ENCODE peak calls at places on chromosome 12, in seven cellular contexts. One of them, this sample, is unnamed.

GRCh38 chr12:12585115-12585862 is 22.6 kb upstream of the DUSP16 start:
- DNase-seq in mammary epithelial cell: peak
- DNase-seq in MCF 10A: peak
- DNase-seq in brain microvascular endothelial cell: no peak
- DNase-seq in neural crest cell: no peak
- DNase-seq in esophagus squamous epithelium: no peak
- DNase-seq in pancreas: no peak
- DNase-seq in this sample: peak

GRCh38 chr12:116277393-116278258 is at the start of gene MED13L:
- DNase-seq in mammary epithelial cell: peak
- DNase-seq in MCF 10A: peak
- DNase-seq in pancreas: peak
- DNase-seq in brain microvascular endothelial cell: peak
- DNase-seq in neural crest cell: peak
- DNase-seq in esophagus squamous epithelium: peak
- DNase-seq in this sample: peak

GRCh38 chr12:18798445-18799139 is 60.7 kb downstream of the CAPZA3 start:
- DNase-seq in mammary epithelial cell: no peak
- DNase-seq in pancreas: no peak
- DNase-seq in MCF 10A: no peak
- DNase-seq in neural crest cell: no peak
- DNase-seq in brain microvascular endothelial cell: no peak
- DNase-seq in esophagus squamous epithelium: no peak
- DNase-seq in this sample: peak

GRCh38 chr12:79194595-79194994 is 330.0 kb downstream of the SYT1 start:
- DNase-seq in mammary epithelial cell: peak
- DNase-seq in MCF 10A: no peak
- DNase-seq in brain microvascular endothelial cell: no peak
- DNase-seq in neural crest cell: no peak
- DNase-seq in pancreas: no peak
- DNase-seq in esophagus squamous epithelium: no peak
- DNase-seq in this sample: no peak

GRCh38 chr12:109510196-109510595 is 32.8 kb downstream of the UBE3B start:
- DNase-seq in pancreas: no peak
- DNase-seq in mammary epithelial cell: no peak
- DNase-seq in esophagus squamous epithelium: no peak
- DNase-seq in brain microvascular endothelial cell: no peak
- DNase-seq in neural crest cell: no peak
- DNase-seq in MCF 10A: no peak
- DNase-seq in this sample: no peak

GRCh38 chr12:11693626-11694025 is 44.2 kb downstream of the ETV6 start:
- DNase-seq in brain microvascular endothelial cell: no peak
- DNase-seq in mammary epithelial cell: no peak
- DNase-seq in esophagus squamous epithelium: no peak
- DNase-seq in pancreas: no peak
- DNase-seq in neural crest cell: no peak
- DNase-seq in MCF 10A: no peak
- DNase-seq in this sample: no peak

GRCh38 chr12:103745962-103746361 is 95.1 kb downstream of the NT5DC3 start:
- DNase-seq in neural crest cell: no peak
- DNase-seq in pancreas: no peak
- DNase-seq in MCF 10A: no peak
- DNase-seq in esophagus squamous epithelium: no peak
- DNase-seq in brain microvascular endothelial cell: no peak
- DNase-seq in mammary epithelial cell: no peak
- DNase-seq in this sample: no peak

GRCh38 chr12:86711716-86712115 is 455.5 kb upstream of the MGAT4C start:
- DNase-seq in esophagus squamous epithelium: no peak
- DNase-seq in brain microvascular endothelial cell: no peak
- DNase-seq in pancreas: no peak
- DNase-seq in neural crest cell: no peak
- DNase-seq in MCF 10A: no peak
- DNase-seq in mammary epithelial cell: no peak
- DNase-seq in this sample: no peak

GRCh38 chr12:120356567-120357030 is 12.4 kb downstream of the MSI1 start:
- DNase-seq in esophagus squamous epithelium: no peak
- DNase-seq in MCF 10A: peak
- DNase-seq in mammary epithelial cell: peak
- DNase-seq in brain microvascular endothelial cell: peak
- DNase-seq in neural crest cell: peak
- DNase-seq in pancreas: peak
- DNase-seq in this sample: peak

GRCh38 chr12:94098466-94098865 is 49.9 kb upstream of the PLXNC1 start:
- DNase-seq in brain microvascular endothelial cell: peak
- DNase-seq in MCF 10A: peak
- DNase-seq in neural crest cell: no peak
- DNase-seq in mammary epithelial cell: peak
- DNase-seq in pancreas: no peak
- DNase-seq in esophagus squamous epithelium: no peak
- DNase-seq in this sample: peak

GRCh38 chr12:105318651-105319483 is 11.6 kb upstream of the C12orf75 start:
- DNase-seq in MCF 10A: no peak
- DNase-seq in esophagus squamous epithelium: no peak
- DNase-seq in brain microvascular endothelial cell: no peak
- DNase-seq in neural crest cell: no peak
- DNase-seq in mammary epithelial cell: no peak
- DNase-seq in pancreas: no peak
- DNase-seq in this sample: no peak

GRCh38 chr12:105317453-105317852 is 13.0 kb upstream of the C12orf75 start:
- DNase-seq in mammary epithelial cell: peak
- DNase-seq in neural crest cell: no peak
- DNase-seq in esophagus squamous epithelium: no peak
- DNase-seq in brain microvascular endothelial cell: peak
- DNase-seq in pancreas: no peak
- DNase-seq in MCF 10A: no peak
- DNase-seq in this sample: peak

GRCh38 chr12:105317942-105318614 is 12.4 kb upstream of the C12orf75 start:
- DNase-seq in neural crest cell: no peak
- DNase-seq in MCF 10A: no peak
- DNase-seq in mammary epithelial cell: no peak
- DNase-seq in pancreas: no peak
- DNase-seq in esophagus squamous epithelium: no peak
- DNase-seq in brain microvascular endothelial cell: no peak
- DNase-seq in this sample: peak

GRCh38 chr12:105321125-105321524 is 9.4 kb upstream of the C12orf75 start:
- DNase-seq in mammary epithelial cell: no peak
- DNase-seq in neural crest cell: no peak
- DNase-seq in brain microvascular endothelial cell: no peak
- DNase-seq in esophagus squamous epithelium: no peak
- DNase-seq in pancreas: no peak
- DNase-seq in MCF 10A: no peak
- DNase-seq in this sample: no peak

GRCh38 chr12:105319691-105320209 is 10.7 kb upstream of the C12orf75 start:
- DNase-seq in mammary epithelial cell: no peak
- DNase-seq in pancreas: no peak
- DNase-seq in brain microvascular endothelial cell: no peak
- DNase-seq in esophagus squamous epithelium: no peak
- DNase-seq in neural crest cell: no peak
- DNase-seq in MCF 10A: no peak
- DNase-seq in this sample: no peak
- TF ChIP-seq CTCF in mammary epithelial cell: no peak
- TF ChIP-seq CTCF in pancreas: no peak
- TF ChIP-seq CTCF in brain microvascular endothelial cell: no peak
- TF ChIP-seq CTCF in esophagus squamous epithelium: no peak
- TF ChIP-seq CTCF in neural crest cell: no peak
- TF ChIP-seq CTCF in MCF 10A: no peak
- TF ChIP-seq CTCF in this sample: no peak

GRCh38 chr12:67989184-67989965 is at the start of gene IFNG-AS1:
- DNase-seq in MCF 10A: no peak
- DNase-seq in pancreas: no peak
- DNase-seq in mammary epithelial cell: no peak
- DNase-seq in neural crest cell: no peak
- DNase-seq in brain microvascular endothelial cell: no peak
- DNase-seq in esophagus squamous epithelium: no peak
- DNase-seq in this sample: no peak
- TF ChIP-seq CTCF in MCF 10A: no peak
- TF ChIP-seq CTCF in pancreas: no peak
- TF ChIP-seq CTCF in mammary epithelial cell: no peak
- TF ChIP-seq CTCF in neural crest cell: no peak
- TF ChIP-seq CTCF in brain microvascular endothelial cell: no peak
- TF ChIP-seq CTCF in esophagus squamous epithelium: no peak
- TF ChIP-seq CTCF in this sample: no peak

DNA sequence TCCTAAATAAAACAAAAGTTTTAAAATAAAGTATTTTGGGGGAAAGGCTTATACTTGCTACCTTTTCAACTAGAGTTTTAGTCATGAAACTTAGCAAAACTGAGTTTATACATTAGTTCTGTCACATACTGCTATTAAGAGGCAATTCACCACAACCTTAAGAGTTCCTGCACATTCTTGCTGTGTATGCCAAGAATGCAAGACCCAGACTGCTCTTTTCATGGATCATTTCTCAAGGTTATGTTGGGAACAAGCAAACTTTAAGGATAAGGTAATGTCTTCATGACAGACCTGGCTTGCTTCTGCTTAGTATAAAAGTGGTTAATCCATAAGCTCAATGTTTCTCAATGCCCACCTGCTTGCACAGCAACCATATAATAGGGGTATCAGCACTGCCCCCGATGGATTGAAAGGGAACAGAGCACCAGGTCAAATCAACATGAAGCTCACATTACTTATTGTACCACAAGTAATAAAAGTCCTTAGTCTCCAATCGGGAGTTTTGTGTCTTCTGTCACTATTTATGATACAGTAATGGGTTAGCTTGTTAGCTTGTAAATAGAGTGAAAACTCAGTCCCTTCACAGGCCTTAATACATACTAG is 67.6 kb downstream of the KIF21A start:
- DNase-seq in esophagus squamous epithelium: no peak
- DNase-seq in neural crest cell: no peak
- DNase-seq in mammary epithelial cell: no peak
- DNase-seq in brain microvascular endothelial cell: no peak
- DNase-seq in MCF 10A: peak
- DNase-seq in pancreas: no peak
- DNase-seq in this sample: no peak
- TF ChIP-seq CTCF in esophagus squamous epithelium: no peak
- TF ChIP-seq CTCF in neural crest cell: peak
- TF ChIP-seq CTCF in mammary epithelial cell: peak
- TF ChIP-seq CTCF in brain microvascular endothelial cell: peak
- TF ChIP-seq CTCF in MCF 10A: no peak
- TF ChIP-seq CTCF in pancreas: no peak
- TF ChIP-seq CTCF in this sample: peak

GRCh38 chr12:868722-869121 is 80.8 kb downstream of the RAD52 start:
- DNase-seq in esophagus squamous epithelium: no peak
- DNase-seq in MCF 10A: no peak
- DNase-seq in neural crest cell: no peak
- DNase-seq in brain microvascular endothelial cell: no peak
- DNase-seq in pancreas: no peak
- DNase-seq in mammary epithelial cell: no peak
- DNase-seq in this sample: no peak
- TF ChIP-seq CTCF in esophagus squamous epithelium: no peak
- TF ChIP-seq CTCF in MCF 10A: no peak
- TF ChIP-seq CTCF in neural crest cell: no peak
- TF ChIP-seq CTCF in brain microvascular endothelial cell: peak
- TF ChIP-seq CTCF in pancreas: no peak
- TF ChIP-seq CTCF in mammary epithelial cell: no peak
- TF ChIP-seq CTCF in this sample: no peak

DNA sequence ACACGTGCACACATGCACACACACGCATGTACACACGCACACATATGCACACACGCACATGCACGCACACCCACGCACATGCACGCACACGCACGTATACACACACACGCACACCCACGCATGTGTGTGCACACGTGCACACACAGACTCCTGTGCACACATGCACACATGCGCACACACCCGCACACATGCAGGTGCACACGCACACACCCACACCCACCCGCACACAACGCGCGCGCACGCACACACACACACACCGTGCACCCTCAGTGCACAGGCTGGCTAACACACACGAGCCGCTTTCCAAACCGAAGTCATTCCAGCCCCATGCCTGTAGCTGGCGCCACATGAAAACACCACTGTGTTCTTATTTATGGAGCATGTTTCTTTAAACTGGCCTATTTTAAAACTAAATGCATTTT is 45.3 kb downstream of the GALNT9 start:
- DNase-seq in pancreas: no peak
- DNase-seq in MCF 10A: peak
- DNase-seq in neural crest cell: no peak
- DNase-seq in esophagus squamous epithelium: no peak
- DNase-seq in brain microvascular endothelial cell: peak
- DNase-seq in mammary epithelial cell: no peak
- DNase-seq in this sample: peak
- TF ChIP-seq CTCF in pancreas: no peak
- TF ChIP-seq CTCF in MCF 10A: peak
- TF ChIP-seq CTCF in neural crest cell: peak
- TF ChIP-seq CTCF in esophagus squamous epithelium: no peak
- TF ChIP-seq CTCF in brain microvascular endothelial cell: peak
- TF ChIP-seq CTCF in mammary epithelial cell: no peak
- TF ChIP-seq CTCF in this sample: peak

GRCh38 chr12:4107436-4107878 is 166.1 kb upstream of the CCND2 start:
- DNase-seq in esophagus squamous epithelium: no peak
- DNase-seq in neural crest cell: no peak
- DNase-seq in pancreas: no peak
- DNase-seq in MCF 10A: peak
- DNase-seq in mammary epithelial cell: peak
- DNase-seq in brain microvascular endothelial cell: peak
- DNase-seq in this sample: peak
- TF ChIP-seq CTCF in esophagus squamous epithelium: peak
- TF ChIP-seq CTCF in neural crest cell: peak
- TF ChIP-seq CTCF in pancreas: peak
- TF ChIP-seq CTCF in MCF 10A: peak
- TF ChIP-seq CTCF in mammary epithelial cell: peak
- TF ChIP-seq CTCF in brain microvascular endothelial cell: peak
- TF ChIP-seq CTCF in this sample: peak

GRCh38 chr12:122064034-122064777 is 14.3 kb upstream of the MLXIP start:
- DNase-seq in neural crest cell: peak
- DNase-seq in mammary epithelial cell: peak
- DNase-seq in MCF 10A: peak
- DNase-seq in brain microvascular endothelial cell: peak
- DNase-seq in esophagus squamous epithelium: no peak
- DNase-seq in pancreas: peak
- DNase-seq in this sample: peak
- TF ChIP-seq CTCF in neural crest cell: peak
- TF ChIP-seq CTCF in mammary epithelial cell: peak
- TF ChIP-seq CTCF in MCF 10A: no peak
- TF ChIP-seq CTCF in brain microvascular endothelial cell: peak
- TF ChIP-seq CTCF in esophagus squamous epithelium: no peak
- TF ChIP-seq CTCF in pancreas: no peak
- TF ChIP-seq CTCF in this sample: peak

GRCh38 chr12:49284672-49285071 is 10.3 kb upstream of the PRPH start:
- DNase-seq in esophagus squamous epithelium: no peak
- DNase-seq in brain microvascular endothelial cell: no peak
- DNase-seq in mammary epithelial cell: no peak
- DNase-seq in neural crest cell: no peak
- DNase-seq in pancreas: no peak
- DNase-seq in MCF 10A: no peak
- DNase-seq in this sample: no peak

GRCh38 chr12:49279706-49280159 is 14.9 kb downstream of the TUBA1C start:
- DNase-seq in MCF 10A: peak
- DNase-seq in pancreas: no peak
- DNase-seq in esophagus squamous epithelium: no peak
- DNase-seq in neural crest cell: no peak
- DNase-seq in mammary epithelial cell: no peak
- DNase-seq in brain microvascular endothelial cell: no peak
- DNase-seq in this sample: no peak

GRCh38 chr12:49282302-49282701 is 12.6 kb upstream of the PRPH start:
- DNase-seq in mammary epithelial cell: no peak
- DNase-seq in esophagus squamous epithelium: no peak
- DNase-seq in pancreas: no peak
- DNase-seq in MCF 10A: no peak
- DNase-seq in neural crest cell: no peak
- DNase-seq in brain microvascular endothelial cell: no peak
- DNase-seq in this sample: no peak

GRCh38 chr12:49287876-49288275 is 7.1 kb upstream of the PRPH start:
- DNase-seq in pancreas: no peak
- DNase-seq in MCF 10A: no peak
- DNase-seq in mammary epithelial cell: no peak
- DNase-seq in neural crest cell: no peak
- DNase-seq in esophagus squamous epithelium: no peak
- DNase-seq in brain microvascular endothelial cell: no peak
- DNase-seq in this sample: no peak

GRCh38 chr12:49283541-49284429 is 11.2 kb upstream of the PRPH start:
- DNase-seq in brain microvascular endothelial cell: no peak
- DNase-seq in pancreas: no peak
- DNase-seq in mammary epithelial cell: no peak
- DNase-seq in neural crest cell: no peak
- DNase-seq in esophagus squamous epithelium: no peak
- DNase-seq in MCF 10A: no peak
- DNase-seq in this sample: no peak
- TF ChIP-seq CTCF in brain microvascular endothelial cell: peak
- TF ChIP-seq CTCF in pancreas: no peak
- TF ChIP-seq CTCF in mammary epithelial cell: no peak
- TF ChIP-seq CTCF in neural crest cell: no peak
- TF ChIP-seq CTCF in esophagus squamous epithelium: no peak
- TF ChIP-seq CTCF in MCF 10A: no peak
- TF ChIP-seq CTCF in this sample: peak